ENCODE peak calls at places on chromosomes 16 and 17, in five cellular contexts. L is K562, Q is IMR-90, N is GM12878, M is HepG2. K is an unnamed sample.

GRCh38 chr17:55820675-55821074 is 69.8 kb downstream of the PCTP start:
- DNase-seq in M (no peak), N (no peak), L (no peak), Q (no peak), K (no peak)

GRCh38 chr16:69852815-69853214 is 90.7 kb downstream of the WWP2 start:
- DNase-seq in M (no peak), L (no peak), Q (no peak), N (no peak), K (no peak)

GRCh38 chr17:17999364-18000007 is 26.8 kb downstream of the DRC3 start:
- DNase-seq in L (peak; percentile 14), N (no peak), M (peak; percentile 21), Q (peak; percentile 50), K (no peak)

GRCh38 chr17:54976316-54976715 is 7.8 kb downstream of the STXBP4 start:
- DNase-seq in N (no peak), L (no peak), Q (no peak), M (no peak), K (no peak)

GRCh38 chr16:60166-60565 is 6.5 kb downstream of the SNRNP25 start:
- DNase-seq in M (no peak), Q (no peak), L (no peak), N (no peak), K (no peak)

GRCh38 chr17:17186551-17187505 is 19.3 kb downstream of the PLD6 start:
- DNase-seq in N (no peak), M (no peak), L (no peak), Q (no peak), K (peak; percentile 52)

GRCh38 chr17:71821512-71821911 is 299.3 kb upstream of the SOX9 start:
- DNase-seq in Q (no peak), M (no peak), N (no peak), L (no peak), K (no peak)

GRCh38 chr16:1469693-1470201 is 5.1 kb downstream of the CLCN7 start:
- DNase-seq in M (no peak), Q (no peak), L (no peak), N (no peak), K (no peak)

GRCh38 chr17:20721151-20721550 is 141.6 kb downstream of the CDRT15L2 start:
- DNase-seq in M (no peak), L (no peak), Q (no peak), N (no peak), K (no peak)

GRCh38 chr16:24610421-24610765 is 71.0 kb downstream of the RBBP6 start:
- DNase-seq in Q (peak; percentile 1), N (no peak), M (no peak), L (no peak), K (no peak)

GRCh38 chr17:29149431-29150064 is 30.6 kb downstream of the MYO18A start:
- DNase-seq in M (no peak), N (no peak), Q (peak; percentile 36), L (no peak), K (no peak)

GRCh38 chr17:19264681-19265080 is 27.5 kb downstream of the EPN2 start:
- DNase-seq in M (no peak), Q (no peak), N (no peak), L (no peak), K (no peak)

GRCh38 chr17:77489898-77490265 is 349.1 kb downstream of the SEC14L1 start:
- DNase-seq in L (no peak), M (no peak), N (no peak), Q (no peak), K (no peak)

GRCh38 chr17:79985951-79986391 is 49.7 kb downstream of the TBC1D16 start:
- DNase-seq in M (no peak), N (no peak), Q (no peak), L (no peak), K (peak; percentile 87)

GRCh38 chr17:56807723-56808122 is 26.0 kb downstream of the C17orf67 start:
- DNase-seq in Q (no peak), M (no peak), L (no peak), N (no peak), K (no peak)

GRCh38 chr16:85901110-85901509 is 2.1 kb downstream of the IRF8 start:
- DNase-seq in Q (no peak), M (no peak), L (no peak), N (no peak), K (no peak)

GRCh38 chr16:85900031-85900792 is 1.2 kb downstream of the IRF8 start:
- DNase-seq in N (no peak), L (no peak), Q (no peak), M (no peak), K (no peak)

GRCh38 chr16:85901760-85902365 is 2.9 kb downstream of the IRF8 start:
- DNase-seq in L (no peak), M (no peak), N (no peak), Q (no peak), K (no peak)

GRCh38 chr16:85903576-85903975 is 4.6 kb downstream of the IRF8 start:
- DNase-seq in N (peak; percentile 87), Q (no peak), M (no peak), L (no peak), K (no peak)

DNA sequence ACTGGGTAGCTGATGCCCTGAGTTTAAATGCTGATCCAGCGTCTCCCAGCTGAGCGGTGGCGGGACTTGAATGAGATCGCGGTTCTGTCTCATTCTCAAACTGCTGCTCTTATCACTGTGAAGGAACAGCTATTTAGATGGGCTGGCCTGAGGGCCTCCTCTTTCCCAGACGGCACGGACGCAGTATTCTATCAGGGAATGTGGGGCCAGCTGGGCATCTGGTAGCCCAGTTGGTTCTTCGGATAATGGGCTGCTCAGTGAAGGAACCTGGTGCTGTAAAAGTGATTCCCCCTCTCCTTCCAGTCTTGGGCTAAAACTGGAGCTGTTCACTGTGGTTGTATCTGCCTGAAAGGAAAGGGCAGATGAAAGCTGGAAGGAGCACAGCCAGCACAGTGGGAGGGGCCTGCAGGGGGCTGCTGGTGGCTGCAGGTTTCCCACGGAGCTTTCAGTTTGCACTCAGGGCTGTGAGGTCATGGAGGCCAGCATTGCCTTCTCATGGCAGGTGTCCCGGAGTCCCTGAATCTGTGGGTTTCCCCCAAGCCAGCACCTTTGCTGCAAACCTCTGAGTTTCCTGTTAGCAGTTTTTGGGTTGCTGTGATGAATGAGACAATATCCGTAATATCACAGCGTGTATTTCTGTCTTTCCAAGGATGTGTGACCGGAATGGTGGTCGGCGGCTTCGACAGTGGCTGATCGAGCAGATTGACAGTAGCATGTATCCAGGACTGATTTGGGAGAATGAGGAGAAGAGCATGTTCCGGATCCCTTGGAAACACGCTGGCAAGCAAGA is 3.6 kb downstream of the IRF8 start:
- DNase-seq in M (no peak), Q (no peak), L (no peak), N (peak; percentile 92), K (no peak)
- TF ChIP-seq MXI1 in M (no peak), Q (no peak), L (no peak), N (peak; percentile 82), K (no peak)

GRCh38 chr17:42520540-42520951 is 15.5 kb upstream of the NAGLU start:
- DNase-seq in M (peak; percentile 55), L (peak; percentile 48), N (no peak), Q (no peak), K (no peak)

GRCh38 chr17:42518755-42519545 is 17.1 kb upstream of the NAGLU start:
- DNase-seq in Q (no peak), L (peak; percentile 93), M (peak; percentile 63), N (no peak), K (no peak)

GRCh38 chr17:42519546-42520444 is 16.2 kb upstream of the NAGLU start:
- DNase-seq in Q (peak; percentile 99), L (peak; percentile 65), M (peak; percentile 90), N (no peak), K (no peak)

GRCh38 chr17:42517516-42517915 is 18.5 kb upstream of the NAGLU start:
- DNase-seq in Q (peak; percentile 92), M (peak; percentile 80), L (peak; percentile 91), N (no peak), K (peak; percentile 87)

DNA sequence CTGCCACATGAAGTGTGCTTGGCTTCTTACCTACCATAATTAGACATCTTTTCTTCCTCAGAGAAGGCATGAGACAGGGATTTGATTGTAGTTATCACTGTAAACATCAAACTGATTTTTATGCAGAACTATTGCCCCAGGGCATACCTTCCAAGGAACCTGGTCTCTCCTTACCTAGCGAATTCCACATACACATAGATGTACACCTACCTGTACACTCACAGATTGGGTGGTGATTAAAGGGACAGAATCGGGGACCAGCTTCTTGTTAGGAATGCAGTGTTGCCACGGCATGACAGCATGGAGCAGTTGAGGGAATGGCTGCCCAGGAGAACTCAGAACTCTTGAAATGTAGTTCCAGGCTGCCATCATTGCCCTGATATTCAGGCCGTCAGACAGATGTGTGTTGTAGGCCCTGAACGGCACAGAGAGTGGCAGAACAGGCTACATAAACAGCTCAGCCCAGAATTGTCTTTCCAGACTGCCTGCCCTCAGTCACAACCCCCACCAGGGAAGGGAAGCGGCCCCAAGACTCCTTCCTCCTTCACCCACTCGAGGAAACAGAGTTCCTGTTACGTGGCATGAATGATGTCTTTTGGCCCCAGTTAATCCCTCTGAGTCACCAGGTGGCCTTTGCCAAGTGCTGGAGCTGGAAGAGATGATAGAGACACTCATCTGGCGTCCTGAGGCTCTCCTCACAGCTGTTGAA is 17.8 kb upstream of the NAGLU start:
- DNase-seq in N (no peak), Q (peak; percentile 98), L (peak; percentile 81), M (no peak), K (no peak)
- TF ChIP-seq MXI1 in N (no peak), Q (no peak), L (no peak), M (no peak), K (no peak)

DNA sequence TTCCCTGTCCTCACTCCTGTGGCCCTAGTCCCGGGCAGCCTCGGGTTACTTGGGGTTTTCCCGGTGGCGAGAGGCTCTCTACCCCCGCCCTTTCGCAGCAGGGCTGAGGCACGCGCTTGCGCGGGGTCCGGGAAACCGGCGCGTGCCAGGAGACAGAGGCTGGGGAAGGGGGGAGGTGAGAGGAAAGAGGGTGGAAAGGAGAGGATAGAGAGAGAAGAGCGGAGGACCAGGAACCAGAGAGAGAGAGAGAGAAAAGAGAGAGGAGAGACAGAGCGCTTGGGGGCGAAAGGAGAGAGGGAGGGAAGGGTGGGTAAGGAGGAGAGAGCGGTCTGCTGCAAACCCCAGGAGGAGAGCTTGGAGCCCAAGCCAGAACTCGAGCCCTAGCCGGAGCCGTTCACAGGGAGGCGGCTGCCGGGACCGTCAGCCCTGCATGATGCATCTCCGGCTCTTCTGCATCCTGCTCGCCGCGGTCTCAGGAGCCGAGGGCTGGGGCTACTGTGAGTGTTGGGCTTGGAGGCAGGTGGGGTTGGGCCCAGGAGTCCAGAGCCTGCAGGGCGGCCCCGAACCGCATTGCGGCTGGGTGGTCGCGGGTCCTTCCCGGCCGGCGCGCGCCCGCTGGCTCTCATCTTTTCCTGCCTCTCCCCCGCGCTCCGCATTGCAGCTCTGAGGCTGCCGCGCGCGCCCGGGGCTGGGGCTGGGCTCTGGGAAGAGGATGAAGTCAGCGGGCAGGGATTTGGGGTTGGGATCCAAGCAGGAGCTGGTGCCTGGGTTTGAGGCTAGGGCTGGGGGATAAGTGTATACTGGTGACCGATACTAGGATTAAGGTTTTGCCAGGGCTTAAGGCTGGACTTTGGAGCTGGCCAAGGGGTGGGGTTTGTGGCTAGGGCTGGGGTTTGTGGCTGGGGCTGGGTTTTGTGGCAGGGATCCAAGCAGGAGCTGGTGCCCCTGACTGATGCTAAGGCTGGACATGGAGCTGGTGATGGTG is at the start of gene CNTNAP1:
- DNase-seq in M (peak; percentile 45), L (no peak), N (no peak), Q (peak; percentile 84), K (peak; percentile 90)
- TF ChIP-seq MXI1 in M (no peak), L (no peak), N (no peak), Q (peak; percentile 26), K (peak; percentile 85)

DNA sequence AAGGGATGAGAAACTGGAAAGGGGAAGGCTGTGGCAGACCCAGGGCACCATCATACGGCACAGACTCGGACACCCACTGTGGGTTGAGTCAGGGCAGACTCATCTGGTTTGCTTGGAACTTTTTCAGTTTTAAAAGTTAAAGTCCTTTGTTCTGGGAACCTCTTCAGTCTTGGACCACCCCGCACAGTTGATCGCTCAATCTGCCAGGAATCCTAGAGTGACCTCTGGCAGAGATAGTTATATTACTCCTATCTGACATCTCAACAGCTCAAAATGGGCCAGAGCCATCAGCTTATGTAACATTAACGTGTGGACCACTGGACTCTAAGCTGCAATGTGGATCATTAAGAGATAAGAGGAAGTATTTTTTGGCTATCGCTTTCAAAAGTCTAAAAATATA is 164.3 kb downstream of the ABCA8 start:
- DNase-seq in Q (no peak), L (no peak), N (no peak), M (no peak), K (no peak)
- TF ChIP-seq MXI1 in Q (no peak), L (no peak), N (no peak), M (no peak), K (no peak)